ENCODE peak calls at places on chromosome 4, in seven cellular contexts. One of them, this sample, is unnamed.
A peak's percentile ranks its signal among the peaks of the same experiment; 100 is the strongest.

GRCh38 chr4:145189981-145190380 is 9.6 kb upstream of the OTUD4 start:
- DNase-seq in neuronal stem cell: no peak
- DNase-seq in thoracic aorta: no peak
- DNase-seq in prostate gland: no peak
- DNase-seq in heart left ventricle: no peak
- DNase-seq in CD8-positive, alpha-beta memory T cell: no peak
- DNase-seq in testis: no peak
- DNase-seq in this sample: no peak

GRCh38 chr4:40613456-40613855 is 16.2 kb downstream of the RBM47 start:
- DNase-seq in CD8-positive, alpha-beta memory T cell: no peak
- DNase-seq in thoracic aorta: no peak
- DNase-seq in prostate gland: no peak
- DNase-seq in neuronal stem cell: no peak
- DNase-seq in heart left ventricle: no peak
- DNase-seq in testis: no peak
- DNase-seq in this sample: no peak

GRCh38 chr4:168882650-168883233 is 127.3 kb downstream of the CBR4 start:
- DNase-seq in prostate gland: no peak
- DNase-seq in heart left ventricle: no peak
- DNase-seq in thoracic aorta: no peak
- DNase-seq in CD8-positive, alpha-beta memory T cell: no peak
- DNase-seq in testis: no peak
- DNase-seq in neuronal stem cell: no peak
- DNase-seq in this sample: no peak

GRCh38 chr4:2587215-2587823 is 50.9 kb downstream of the FAM193A start:
- DNase-seq in thoracic aorta: no peak
- DNase-seq in prostate gland: no peak
- DNase-seq in testis: no peak
- DNase-seq in heart left ventricle: no peak
- DNase-seq in CD8-positive, alpha-beta memory T cell: no peak
- DNase-seq in neuronal stem cell: no peak
- DNase-seq in this sample: no peak

GRCh38 chr4:20773144-20773997 is 73.1 kb downstream of the PACRGL start:
- DNase-seq in heart left ventricle: peak; percentile 57
- DNase-seq in testis: peak; percentile 64
- DNase-seq in prostate gland: peak; percentile 60
- DNase-seq in CD8-positive, alpha-beta memory T cell: no peak
- DNase-seq in thoracic aorta: no peak
- DNase-seq in neuronal stem cell: peak; percentile 67
- DNase-seq in this sample: peak; percentile 55

GRCh38 chr4:117783716-117784115 is 250.6 kb upstream of the NDST3 start:
- DNase-seq in thoracic aorta: no peak
- DNase-seq in heart left ventricle: no peak
- DNase-seq in testis: no peak
- DNase-seq in prostate gland: no peak
- DNase-seq in neuronal stem cell: no peak
- DNase-seq in CD8-positive, alpha-beta memory T cell: no peak
- DNase-seq in this sample: no peak

GRCh38 chr4:2321279-2322196 is 59.6 kb upstream of the MXD4 start:
- DNase-seq in neuronal stem cell: no peak
- DNase-seq in testis: no peak
- DNase-seq in heart left ventricle: no peak
- DNase-seq in prostate gland: no peak
- DNase-seq in thoracic aorta: no peak
- DNase-seq in CD8-positive, alpha-beta memory T cell: no peak
- DNase-seq in this sample: no peak

GRCh38 chr4:20418865-20419451 is 167.3 kb downstream of the SLIT2 start:
- DNase-seq in CD8-positive, alpha-beta memory T cell: no peak
- DNase-seq in thoracic aorta: no peak
- DNase-seq in prostate gland: peak; percentile 7
- DNase-seq in heart left ventricle: no peak
- DNase-seq in neuronal stem cell: no peak
- DNase-seq in testis: no peak
- DNase-seq in this sample: peak; percentile 14

GRCh38 chr4:139524062-139524631 is 31.9 kb downstream of the SETD7 start:
- DNase-seq in thoracic aorta: no peak
- DNase-seq in neuronal stem cell: no peak
- DNase-seq in testis: no peak
- DNase-seq in CD8-positive, alpha-beta memory T cell: no peak
- DNase-seq in prostate gland: no peak
- DNase-seq in heart left ventricle: no peak
- DNase-seq in this sample: no peak

GRCh38 chr4:80192937-80193336 is 4.4 kb upstream of the PRDM8 start:
- DNase-seq in prostate gland: no peak
- DNase-seq in CD8-positive, alpha-beta memory T cell: no peak
- DNase-seq in heart left ventricle: no peak
- DNase-seq in neuronal stem cell: no peak
- DNase-seq in testis: no peak
- DNase-seq in thoracic aorta: no peak
- DNase-seq in this sample: no peak

GRCh38 chr4:16443504-16444088 is 217.3 kb upstream of the TAPT1 start:
- DNase-seq in testis: peak; percentile 21
- DNase-seq in CD8-positive, alpha-beta memory T cell: no peak
- DNase-seq in heart left ventricle: no peak
- DNase-seq in neuronal stem cell: peak; percentile 26
- DNase-seq in prostate gland: no peak
- DNase-seq in thoracic aorta: no peak
- DNase-seq in this sample: peak; percentile 6

GRCh38 chr4:11710484-11710883 is 281.8 kb upstream of the HS3ST1 start:
- DNase-seq in CD8-positive, alpha-beta memory T cell: no peak
- DNase-seq in prostate gland: no peak
- DNase-seq in thoracic aorta: no peak
- DNase-seq in heart left ventricle: no peak
- DNase-seq in neuronal stem cell: no peak
- DNase-seq in testis: no peak
- DNase-seq in this sample: no peak

GRCh38 chr4:30903493-30903892 is 183.3 kb downstream of the PCDH7 start:
- DNase-seq in CD8-positive, alpha-beta memory T cell: no peak
- DNase-seq in thoracic aorta: no peak
- DNase-seq in neuronal stem cell: no peak
- DNase-seq in prostate gland: no peak
- DNase-seq in testis: no peak
- DNase-seq in heart left ventricle: no peak
- DNase-seq in this sample: no peak

GRCh38 chr4:52883707-52884669 is 21.9 kb downstream of the RASL11B start:
- DNase-seq in heart left ventricle: no peak
- DNase-seq in prostate gland: no peak
- DNase-seq in thoracic aorta: no peak
- DNase-seq in CD8-positive, alpha-beta memory T cell: no peak
- DNase-seq in testis: no peak
- DNase-seq in neuronal stem cell: no peak
- DNase-seq in this sample: no peak

GRCh38 chr4:150337709-150338108 is 244.2 kb upstream of the MAB21L2 start:
- DNase-seq in heart left ventricle: no peak
- DNase-seq in testis: no peak
- DNase-seq in neuronal stem cell: no peak
- DNase-seq in CD8-positive, alpha-beta memory T cell: no peak
- DNase-seq in prostate gland: no peak
- DNase-seq in thoracic aorta: no peak
- DNase-seq in this sample: no peak

GRCh38 chr4:73019462-73020047 is 50.0 kb downstream of the COX18 start:
- DNase-seq in prostate gland: peak; percentile 11
- DNase-seq in thoracic aorta: no peak
- DNase-seq in heart left ventricle: no peak
- DNase-seq in testis: peak; percentile 27
- DNase-seq in neuronal stem cell: peak; percentile 23
- DNase-seq in CD8-positive, alpha-beta memory T cell: no peak
- DNase-seq in this sample: no peak

GRCh38 chr4:102430511-102430910 is 70.6 kb upstream of the NFKB1 start:
- DNase-seq in testis: no peak
- DNase-seq in prostate gland: no peak
- DNase-seq in heart left ventricle: no peak
- DNase-seq in neuronal stem cell: no peak
- DNase-seq in CD8-positive, alpha-beta memory T cell: no peak
- DNase-seq in thoracic aorta: no peak
- DNase-seq in this sample: no peak

GRCh38 chr4:108072300-108072699 is 82.6 kb downstream of the HADH start:
- DNase-seq in thoracic aorta: no peak
- DNase-seq in CD8-positive, alpha-beta memory T cell: peak; percentile 25
- DNase-seq in testis: no peak
- DNase-seq in heart left ventricle: no peak
- DNase-seq in neuronal stem cell: no peak
- DNase-seq in prostate gland: no peak
- DNase-seq in this sample: no peak

GRCh38 chr4:77854431-77855111 is 8.1 kb upstream of the MRPL1 start:
- DNase-seq in heart left ventricle: no peak
- DNase-seq in testis: no peak
- DNase-seq in CD8-positive, alpha-beta memory T cell: no peak
- DNase-seq in prostate gland: no peak
- DNase-seq in neuronal stem cell: no peak
- DNase-seq in thoracic aorta: no peak
- DNase-seq in this sample: no peak

GRCh38 chr4:168744021-168744420 is 247.2 kb downstream of the PALLD start:
- DNase-seq in testis: no peak
- DNase-seq in heart left ventricle: no peak
- DNase-seq in neuronal stem cell: no peak
- DNase-seq in thoracic aorta: no peak
- DNase-seq in prostate gland: no peak
- DNase-seq in CD8-positive, alpha-beta memory T cell: no peak
- DNase-seq in this sample: no peak

GRCh38 chr4:93827272-93827947 is 1.1 kb upstream of the ATOH1 start:
- DNase-seq in heart left ventricle: peak; percentile 46
- DNase-seq in neuronal stem cell: peak; percentile 38
- DNase-seq in prostate gland: no peak
- DNase-seq in thoracic aorta: no peak
- DNase-seq in testis: no peak
- DNase-seq in CD8-positive, alpha-beta memory T cell: no peak
- DNase-seq in this sample: no peak

GRCh38 chr4:136329042-136329662 is 1203.1 kb downstream of the PCDH18 start:
- DNase-seq in thoracic aorta: no peak
- DNase-seq in heart left ventricle: no peak
- DNase-seq in prostate gland: no peak
- DNase-seq in CD8-positive, alpha-beta memory T cell: no peak
- DNase-seq in testis: no peak
- DNase-seq in neuronal stem cell: no peak
- DNase-seq in this sample: no peak

DNA sequence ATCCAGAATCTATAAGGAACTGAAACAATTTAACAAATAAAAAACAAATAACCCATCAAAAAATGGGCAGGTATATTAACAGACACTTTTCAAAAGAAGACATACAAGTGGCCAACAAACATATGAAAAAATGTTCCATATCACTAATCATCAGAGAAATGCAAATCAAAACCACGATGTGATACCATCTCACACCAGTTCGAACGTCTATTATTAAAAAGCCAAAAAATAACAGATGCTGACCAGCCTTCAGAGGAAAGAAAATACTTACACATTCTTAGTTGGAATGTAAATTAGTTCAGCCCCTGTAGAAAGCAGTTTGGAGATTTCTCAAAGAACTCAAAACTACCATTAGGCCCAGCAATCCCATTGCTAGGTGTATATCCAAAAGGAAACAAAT is 687.9 kb upstream of the AADAT start:
- DNase-seq in CD8-positive, alpha-beta memory T cell: no peak
- DNase-seq in thoracic aorta: no peak
- DNase-seq in prostate gland: no peak
- DNase-seq in neuronal stem cell: no peak
- DNase-seq in testis: no peak
- DNase-seq in heart left ventricle: no peak
- DNase-seq in this sample: no peak
- H3K9me3 ChIP-seq in CD8-positive, alpha-beta memory T cell: no peaks in the 10 kb centered on the region
- H3K9me3 ChIP-seq in thoracic aorta: no peaks in the 10 kb centered on the region
- H3K9me3 ChIP-seq in prostate gland: no peaks in the 10 kb centered on the region
- H3K9me3 ChIP-seq in neuronal stem cell: no peaks in the 10 kb centered on the region
- H3K9me3 ChIP-seq in testis: no peaks in the 10 kb centered on the region
- H3K9me3 ChIP-seq in heart left ventricle: peaks cover 2% of the 10 kb centered on the region
- H3K9me3 ChIP-seq in this sample: no peaks in the 10 kb centered on the region

GRCh38 chr4:173288296-173288695 is 45.9 kb downstream of the HMGB2 start:
- DNase-seq in prostate gland: no peak
- DNase-seq in heart left ventricle: no peak
- DNase-seq in thoracic aorta: peak; percentile 36
- DNase-seq in testis: peak; percentile 94
- DNase-seq in neuronal stem cell: peak; percentile 15
- DNase-seq in CD8-positive, alpha-beta memory T cell: peak; percentile 49
- DNase-seq in this sample: peak; percentile 74

GRCh38 chr4:173281420-173282333 is 52.5 kb downstream of the HMGB2 start:
- DNase-seq in CD8-positive, alpha-beta memory T cell: no peak
- DNase-seq in heart left ventricle: no peak
- DNase-seq in neuronal stem cell: no peak
- DNase-seq in prostate gland: no peak
- DNase-seq in thoracic aorta: no peak
- DNase-seq in testis: peak; percentile 26
- DNase-seq in this sample: no peak

GRCh38 chr4:173287486-173287885 is 46.7 kb downstream of the HMGB2 start:
- DNase-seq in heart left ventricle: no peak
- DNase-seq in CD8-positive, alpha-beta memory T cell: no peak
- DNase-seq in thoracic aorta: no peak
- DNase-seq in neuronal stem cell: no peak
- DNase-seq in testis: no peak
- DNase-seq in prostate gland: no peak
- DNase-seq in this sample: no peak

GRCh38 chr4:173281001-173281400 is 53.2 kb downstream of the HMGB2 start:
- DNase-seq in heart left ventricle: no peak
- DNase-seq in thoracic aorta: no peak
- DNase-seq in neuronal stem cell: no peak
- DNase-seq in CD8-positive, alpha-beta memory T cell: no peak
- DNase-seq in prostate gland: no peak
- DNase-seq in testis: no peak
- DNase-seq in this sample: no peak

DNA sequence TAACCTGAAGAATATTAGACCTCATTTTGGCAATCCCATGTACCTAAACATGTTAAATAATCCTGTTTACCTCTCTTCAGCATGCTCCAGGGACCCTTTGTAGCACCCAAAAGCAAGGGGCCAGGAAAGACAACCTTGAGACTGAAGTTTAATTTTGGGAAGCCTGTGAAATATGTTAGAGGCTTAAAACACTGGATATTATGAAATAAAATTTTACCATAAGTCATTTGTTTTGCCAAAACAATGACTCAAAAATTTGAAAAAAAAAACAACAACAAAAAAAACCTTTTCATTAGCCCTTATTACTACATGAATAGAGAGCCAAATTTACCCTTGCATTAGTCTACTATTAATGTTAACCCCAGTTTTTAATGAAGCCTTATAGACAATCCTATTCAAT is 49.7 kb downstream of the HMGB2 start:
- DNase-seq in thoracic aorta: no peak
- DNase-seq in heart left ventricle: no peak
- DNase-seq in testis: no peak
- DNase-seq in CD8-positive, alpha-beta memory T cell: no peak
- DNase-seq in neuronal stem cell: no peak
- DNase-seq in prostate gland: no peak
- DNase-seq in this sample: no peak
- H3K9me3 ChIP-seq in thoracic aorta: peaks cover 13% of the 10 kb centered on the region
- H3K9me3 ChIP-seq in heart left ventricle: peaks cover 17% of the 10 kb centered on the region
- H3K9me3 ChIP-seq in testis: no peaks in the 10 kb centered on the region
- H3K9me3 ChIP-seq in CD8-positive, alpha-beta memory T cell: peaks cover 6% of the 10 kb centered on the region
- H3K9me3 ChIP-seq in neuronal stem cell: peaks cover 64% of the 10 kb centered on the region
- H3K9me3 ChIP-seq in prostate gland: no peaks in the 10 kb centered on the region
- H3K9me3 ChIP-seq in this sample: peaks cover 14% of the 10 kb centered on the region

GRCh38 chr4:38914859-38915258 is 47.3 kb downstream of the FAM114A1 start:
- DNase-seq in testis: no peak
- DNase-seq in heart left ventricle: no peak
- DNase-seq in CD8-positive, alpha-beta memory T cell: no peak
- DNase-seq in thoracic aorta: no peak
- DNase-seq in prostate gland: no peak
- DNase-seq in neuronal stem cell: no peak
- DNase-seq in this sample: no peak
- H3K9me3 ChIP-seq in testis: no peaks in the 10 kb centered on the region
- H3K9me3 ChIP-seq in heart left ventricle: no peaks in the 10 kb centered on the region
- H3K9me3 ChIP-seq in CD8-positive, alpha-beta memory T cell: no peaks in the 10 kb centered on the region
- H3K9me3 ChIP-seq in thoracic aorta: no peaks in the 10 kb centered on the region
- H3K9me3 ChIP-seq in prostate gland: no peaks in the 10 kb centered on the region
- H3K9me3 ChIP-seq in neuronal stem cell: no peaks in the 10 kb centered on the region
- H3K9me3 ChIP-seq in this sample: no peaks in the 10 kb centered on the region

GRCh38 chr4:200936-201335 is 76.6 kb downstream of the ZNF718 start:
- DNase-seq in neuronal stem cell: no peak
- DNase-seq in testis: no peak
- DNase-seq in thoracic aorta: no peak
- DNase-seq in CD8-positive, alpha-beta memory T cell: no peak
- DNase-seq in prostate gland: no peak
- DNase-seq in heart left ventricle: no peak
- DNase-seq in this sample: no peak
- H3K9me3 ChIP-seq in neuronal stem cell: peaks cover 63% of the 10 kb centered on the region
- H3K9me3 ChIP-seq in testis: no peaks in the 10 kb centered on the region
- H3K9me3 ChIP-seq in thoracic aorta: peaks cover 13% of the 10 kb centered on the region
- H3K9me3 ChIP-seq in CD8-positive, alpha-beta memory T cell: peaks cover 10% of the 10 kb centered on the region
- H3K9me3 ChIP-seq in prostate gland: no peaks in the 10 kb centered on the region
- H3K9me3 ChIP-seq in heart left ventricle: peaks cover 33% of the 10 kb centered on the region
- H3K9me3 ChIP-seq in this sample: peaks cover 25% of the 10 kb centered on the region

This sample was measured in Caco-2.